ENCODE peak calls at places on chromosomes 5 and 9, in five cellular contexts. H, S, U, I and R are unnamed samples. For H3K36me3 and H3K27me3, the result is how much of the 10 kb centered on the place peaks cover.

GRCh38 chr5:514101-514485 is 10.2 kb downstream of the SLC9A3 start:
- DNase-seq in H (no peak), S (no peak), U (no peak), I (no peak), R (no peak)

GRCh38 chr5:64947031-64947430 is 178.3 kb downstream of the CWC27 start:
- DNase-seq in H (no peak), S (no peak), U (peak), I (no peak), R (no peak)

GRCh38 chr5:26148569-26149107 is 889.7 kb downstream of the CDH9 start:
- DNase-seq in H (no peak), S (no peak), U (no peak), I (peak), R (peak)

GRCh38 chr5:76785493-76785892 is 33.3 kb upstream of the F2RL1 start:
- DNase-seq in H (no peak), S (peak), U (peak), I (no peak), R (no peak)

GRCh38 chr9:33787839-33788238 is 7.5 kb upstream of the PRSS3 start:
- DNase-seq in H (no peak), S (no peak), U (no peak), I (no peak), R (no peak)

GRCh38 chr9:94014066-94014654 is 59.0 kb upstream of the BARX1 start:
- DNase-seq in H (no peak), S (no peak), U (peak), I (no peak), R (peak)

GRCh38 chr5:172541119-172541763 is 86.9 kb upstream of the SH3PXD2B start:
- DNase-seq in H (no peak), S (no peak), U (no peak), I (no peak), R (no peak)

GRCh38 chr5:41751867-41752266 is 118.4 kb downstream of the OXCT1 start:
- DNase-seq in H (no peak), S (no peak), U (peak), I (no peak), R (no peak)

GRCh38 chr5:96683392-96683791 is 21.2 kb downstream of the CAST start:
- DNase-seq in H (no peak), S (no peak), U (no peak), I (no peak), R (no peak)

GRCh38 chr9:84937086-84937670 is 267.6 kb downstream of the NTRK2 start:
- DNase-seq in H (no peak), S (no peak), U (no peak), I (no peak), R (peak)

GRCh38 chr5:157721159-157721558 is 10.1 kb upstream of the THG1L start:
- DNase-seq in H (no peak), S (peak), U (no peak), I (no peak), R (no peak)

GRCh38 chr5:143733635-143734341 is 78.2 kb upstream of the HMHB1 start:
- DNase-seq in H (no peak), S (no peak), U (peak), I (no peak), R (peak)

GRCh38 chr5:74919487-74919886 is 53.3 kb upstream of the FAM169A start:
- DNase-seq in H (no peak), S (no peak), U (peak), I (no peak), R (peak)

GRCh38 chr5:33894566-33894965 is 2.8 kb upstream of the ADAMTS12 start:
- DNase-seq in H (no peak), S (no peak), U (peak), I (no peak), R (no peak)

GRCh38 chr9:81879501-81879916 is 48.7 kb upstream of the SPATA31D4 start:
- DNase-seq in H (no peak), S (peak), U (peak), I (no peak), R (no peak)

GRCh38 chr5:1536298-1537165 is 12.8 kb upstream of the LPCAT1 start:
- DNase-seq in H (peak), S (peak), U (peak), I (peak), R (no peak)

GRCh38 chr5:87770601-87771121 is 357.9 kb upstream of the CCNH start:
- DNase-seq in H (no peak), S (no peak), U (no peak), I (no peak), R (peak)

GRCh38 chr9:89744730-89745129 is 139.9 kb downstream of the GADD45G start:
- DNase-seq in H (no peak), S (no peak), U (no peak), I (no peak), R (no peak)

GRCh38 chr5:5398046-5398445 is 24.4 kb upstream of the ICE1 start:
- DNase-seq in H (no peak), S (no peak), U (no peak), I (no peak), R (no peak)

GRCh38 chr5:67875637-67876036 is 339.9 kb upstream of the PIK3R1 start:
- DNase-seq in H (no peak), S (no peak), U (no peak), I (no peak), R (no peak)

GRCh38 chr9:135993409-135993742 is 32.2 kb upstream of the UBAC1 start:
- DNase-seq in H (no peak), S (no peak), U (no peak), I (no peak), R (no peak)

GRCh38 chr9:134888603-134889195 is 8.1 kb downstream of the FCN2 start:
- DNase-seq in H (no peak), S (no peak), U (no peak), I (peak), R (peak)

GRCh38 chr5:154755361-154756202 is at the start of gene LARP1:
- DNase-seq in H (peak), S (peak), U (peak), I (peak), R (no peak)

GRCh38 chr5:39486361-39486760 is 61.6 kb upstream of the DAB2 start:
- DNase-seq in H (no peak), S (no peak), U (no peak), I (peak), R (no peak)

GRCh38 chr9:123640792-123641222 is 284.8 kb downstream of the CRB2 start:
- DNase-seq in H (no peak), S (no peak), U (no peak), I (no peak), R (no peak)

GRCh38 chr9:92242779-92243136 is 50.7 kb downstream of the IARS1 start:
- DNase-seq in H (no peak), S (no peak), U (no peak), I (no peak), R (no peak)
- H3K36me3 ChIP-seq in H (under half), S (under half), U (half or more), I (half or more), R (half or more)

DNA sequence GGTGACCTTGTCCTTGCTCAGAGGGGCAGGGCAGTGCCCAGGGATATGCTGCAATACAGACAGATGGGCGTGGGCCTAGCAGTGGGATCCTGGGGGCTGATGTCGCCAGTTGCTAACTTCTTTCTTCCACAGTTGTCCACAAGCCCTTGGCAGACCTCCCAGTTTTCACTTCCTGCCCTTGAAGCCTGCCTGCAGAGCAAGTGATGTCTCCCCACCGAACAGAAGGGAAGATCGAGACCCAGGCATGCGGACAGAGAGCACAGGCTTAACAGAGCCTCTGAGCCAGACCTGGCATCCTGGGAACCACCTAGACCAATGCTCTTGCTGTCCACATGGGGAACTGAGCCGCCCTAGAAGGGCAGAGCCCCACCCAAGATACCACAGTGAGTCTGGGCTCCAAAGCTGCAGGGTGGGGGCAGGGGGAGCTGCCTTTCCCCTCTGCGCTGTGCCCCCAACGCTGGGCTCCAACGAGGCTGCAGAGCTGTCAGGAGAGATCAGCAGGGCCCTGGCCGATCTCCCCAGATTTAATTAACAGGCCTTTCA is 13.5 kb upstream of the LAMC3 start:
- DNase-seq in H (no peak), S (peak), U (peak), I (peak), R (peak)
- H3K27me3 ChIP-seq in H (under half), S (under half), U (under half), I (under half), R (under half)

GRCh38 chr5:11851402-11851801 is 52.8 kb downstream of the CTNND2 start:
- DNase-seq in H (no peak), S (no peak), U (no peak), I (no peak), R (no peak)

GRCh38 chr5:11854926-11855325 is 49.3 kb downstream of the CTNND2 start:
- DNase-seq in H (no peak), S (no peak), U (no peak), I (no peak), R (no peak)

GRCh38 chr5:11853140-11853539 is 51.1 kb downstream of the CTNND2 start:
- DNase-seq in H (no peak), S (no peak), U (no peak), I (no peak), R (no peak)

GRCh38 chr5:11851965-11852745 is 52.1 kb downstream of the CTNND2 start:
- DNase-seq in H (no peak), S (no peak), U (no peak), I (no peak), R (no peak)

GRCh38 chr5:11853796-11854195 is 50.5 kb downstream of the CTNND2 start:
- DNase-seq in H (no peak), S (no peak), U (no peak), I (no peak), R (no peak)
- H3K4me3 ChIP-seq in H (no peak), S (no peak), U (no peak), I (no peak), R (no peak)

DNA sequence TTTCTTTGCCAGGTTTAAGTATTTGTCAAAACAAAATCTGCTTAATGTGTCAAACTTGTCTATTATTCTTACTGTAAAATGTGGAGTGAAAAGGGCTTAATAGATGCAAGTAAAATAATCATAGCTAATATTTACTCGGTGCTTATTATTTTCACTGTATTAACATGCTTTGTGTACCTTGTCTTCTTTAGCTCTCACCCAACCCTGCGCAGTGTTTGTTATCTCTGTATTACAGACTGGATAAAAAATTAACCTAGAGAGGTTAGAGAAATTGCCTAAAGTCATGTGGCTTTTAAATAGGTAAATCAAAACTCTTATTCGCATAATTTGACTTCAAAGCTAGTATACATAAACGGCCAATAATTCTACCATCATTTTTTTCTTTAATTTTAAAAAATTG is 1864.8 kb downstream of the MAT2B start:
- DNase-seq in H (no peak), S (no peak), U (no peak), I (no peak), R (no peak)
- H3K36me3 ChIP-seq in H (under half), S (under half), U (under half), I (under half), R (under half)

GRCh38 chr9:133276001-133276884 is 1.2 kb upstream of the ABO start:
- DNase-seq in H (no peak), S (peak), U (no peak), I (no peak), R (no peak)

GRCh38 chr9:133275105-133276000 is at the start of gene ABO:
- DNase-seq in H (peak), S (peak), U (no peak), I (no peak), R (peak)

GRCh38 chr9:133273098-133273497 is 1.9 kb downstream of the ABO start:
- DNase-seq in H (no peak), S (no peak), U (no peak), I (no peak), R (no peak)

GRCh38 chr9:133274236-133275104 is 531 bp downstream of the ABO start:
- DNase-seq in H (peak), S (no peak), U (no peak), I (no peak), R (peak)

GRCh38 chr9:133273819-133274218 is 1.2 kb downstream of the ABO start:
- DNase-seq in H (no peak), S (peak), U (no peak), I (no peak), R (no peak)
- H3K27me3 ChIP-seq in H (under half), S (under half), U (half or more), I (under half), R (under half)

GRCh38 chr9:37650873-37651768 is at the start of gene FRMPD1:
- DNase-seq in H (peak), S (peak), U (peak), I (peak), R (peak)
- H3K4me3 ChIP-seq in H (peak), S (peak), U (peak), I (peak), R (peak)

DNA sequence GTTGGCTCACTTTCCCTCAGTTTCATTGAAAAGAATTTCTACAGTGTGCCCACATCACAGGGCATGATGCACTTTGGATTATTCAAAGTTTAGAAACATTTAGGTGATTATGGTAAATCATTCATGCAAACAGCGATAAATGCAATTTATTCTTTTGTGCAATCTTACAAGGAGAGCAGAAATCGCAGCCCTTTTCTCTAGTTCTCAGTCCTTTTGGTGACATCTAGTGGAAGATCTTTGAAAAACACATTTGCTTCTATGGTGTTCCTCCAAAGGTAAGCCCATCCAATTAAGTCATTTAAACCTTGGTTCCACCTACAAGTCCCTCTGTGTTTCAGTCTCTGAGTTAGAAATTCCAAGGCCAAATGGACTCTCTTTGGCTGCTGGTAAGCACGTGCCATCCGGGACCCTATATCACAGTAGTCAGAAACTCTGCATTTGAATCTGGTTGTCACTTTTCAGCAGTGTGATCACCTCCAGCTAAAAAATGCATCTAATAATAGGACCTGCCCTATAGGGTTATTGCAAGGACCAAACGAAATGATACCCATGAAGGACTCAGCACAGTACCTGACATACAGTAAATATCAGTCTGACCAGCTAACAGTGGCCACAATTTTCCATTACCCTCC is 66.4 kb downstream of the MACROH2A1 start:
- DNase-seq in H (no peak), S (no peak), U (peak), I (no peak), R (peak)
- H3K36me3 ChIP-seq in H (under half), S (under half), U (under half), I (half or more), R (under half)

DNA sequence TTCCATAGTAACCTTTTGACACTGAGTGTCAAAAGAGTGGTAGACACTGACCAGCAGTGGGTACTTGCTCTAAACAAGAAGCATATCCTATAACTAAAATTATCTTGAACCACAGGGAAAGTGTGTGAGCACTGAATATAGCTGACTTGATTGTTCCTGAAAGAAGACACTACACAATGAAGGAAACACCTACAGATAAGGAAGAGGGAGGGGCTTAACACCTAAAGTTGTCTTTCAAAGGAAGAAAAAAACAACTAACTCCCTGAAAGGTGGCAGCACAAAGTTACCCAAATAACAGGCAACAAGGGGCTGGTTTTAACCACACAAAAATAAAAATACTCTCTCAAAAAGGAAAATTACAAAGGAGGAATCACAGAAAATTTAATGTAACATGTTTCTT is 6.6 kb downstream of the ELAVL2 start:
- DNase-seq in H (no peak), S (no peak), U (no peak), I (no peak), R (no peak)
- H3K27me3 ChIP-seq in H (under half), S (half or more), U (under half), I (under half), R (under half)